ENCODE peak calls at places on chromosomes 16 and 17, in six cellular contexts. One of them, this sample, is unnamed.

GRCh38 chr17:28951428-28951990 is at the start of gene PHF12:
- DNase-seq in fibroblast of mammary gland: peak; percentile 100
- DNase-seq in foreskin fibroblast: peak; percentile 100
- DNase-seq in kidney epithelial cell: peak; percentile 100
- DNase-seq in GM10248: peak; percentile 95
- DNase-seq in astrocyte of the cerebellum: peak; percentile 100
- DNase-seq in this sample: peak; percentile 95

GRCh38 chr16:138049-138417 is 440 bp downstream of the NPRL3 start:
- DNase-seq in GM10248: peak; percentile 45
- DNase-seq in foreskin fibroblast: no peak
- DNase-seq in fibroblast of mammary gland: no peak
- DNase-seq in astrocyte of the cerebellum: no peak
- DNase-seq in kidney epithelial cell: no peak
- DNase-seq in this sample: peak; percentile 48

GRCh38 chr17:77527394-77527793 is 386.6 kb downstream of the SEC14L1 start:
- DNase-seq in foreskin fibroblast: no peak
- DNase-seq in GM10248: no peak
- DNase-seq in astrocyte of the cerebellum: no peak
- DNase-seq in kidney epithelial cell: no peak
- DNase-seq in fibroblast of mammary gland: no peak
- DNase-seq in this sample: no peak

GRCh38 chr17:915416-916201 is 64.0 kb downstream of the NXN start:
- DNase-seq in foreskin fibroblast: no peak
- DNase-seq in astrocyte of the cerebellum: peak; percentile 87
- DNase-seq in kidney epithelial cell: no peak
- DNase-seq in GM10248: no peak
- DNase-seq in fibroblast of mammary gland: peak; percentile 49
- DNase-seq in this sample: no peak

GRCh38 chr16:11155284-11155806 is 100.7 kb downstream of the SOCS1 start:
- DNase-seq in GM10248: no peak
- DNase-seq in foreskin fibroblast: peak; percentile 23
- DNase-seq in astrocyte of the cerebellum: peak; percentile 9
- DNase-seq in kidney epithelial cell: no peak
- DNase-seq in fibroblast of mammary gland: peak; percentile 41
- DNase-seq in this sample: no peak

GRCh38 chr16:51755039-51755501 is 604.0 kb upstream of the SALL1 start:
- DNase-seq in kidney epithelial cell: no peak
- DNase-seq in astrocyte of the cerebellum: no peak
- DNase-seq in foreskin fibroblast: no peak
- DNase-seq in GM10248: no peak
- DNase-seq in fibroblast of mammary gland: no peak
- DNase-seq in this sample: no peak

GRCh38 chr17:69967910-69968411 is 107.1 kb upstream of the KCNJ16 start:
- DNase-seq in kidney epithelial cell: peak; percentile 31
- DNase-seq in fibroblast of mammary gland: peak; percentile 90
- DNase-seq in astrocyte of the cerebellum: peak; percentile 100
- DNase-seq in GM10248: no peak
- DNase-seq in foreskin fibroblast: peak; percentile 68
- DNase-seq in this sample: no peak

GRCh38 chr16:88995194-88995593 is 18.2 kb upstream of the CBFA2T3 start:
- DNase-seq in fibroblast of mammary gland: no peak
- DNase-seq in GM10248: no peak
- DNase-seq in astrocyte of the cerebellum: no peak
- DNase-seq in kidney epithelial cell: no peak
- DNase-seq in foreskin fibroblast: no peak
- DNase-seq in this sample: no peak

GRCh38 chr17:41324180-41325075 is 8.9 kb upstream of the KRTAP17-1 start:
- DNase-seq in foreskin fibroblast: no peak
- DNase-seq in fibroblast of mammary gland: peak; percentile 8
- DNase-seq in astrocyte of the cerebellum: no peak
- DNase-seq in kidney epithelial cell: no peak
- DNase-seq in GM10248: no peak
- DNase-seq in this sample: no peak

GRCh38 chr17:20009302-20010098 is at the start of gene SPECC1:
- DNase-seq in fibroblast of mammary gland: peak; percentile 45
- DNase-seq in kidney epithelial cell: no peak
- DNase-seq in GM10248: peak; percentile 93
- DNase-seq in astrocyte of the cerebellum: peak; percentile 6
- DNase-seq in foreskin fibroblast: no peak
- DNase-seq in this sample: peak; percentile 93

GRCh38 chr17:47882247-47882646 is 13.8 kb upstream of the SP2 start:
- DNase-seq in astrocyte of the cerebellum: no peak
- DNase-seq in kidney epithelial cell: no peak
- DNase-seq in GM10248: no peak
- DNase-seq in foreskin fibroblast: peak; percentile 38
- DNase-seq in fibroblast of mammary gland: peak; percentile 54
- DNase-seq in this sample: no peak

GRCh38 chr16:67697407-67697806 is 21.7 kb downstream of the GFOD2 start:
- DNase-seq in fibroblast of mammary gland: no peak
- DNase-seq in astrocyte of the cerebellum: no peak
- DNase-seq in kidney epithelial cell: no peak
- DNase-seq in foreskin fibroblast: no peak
- DNase-seq in GM10248: no peak
- DNase-seq in this sample: no peak

GRCh38 chr16:68190745-68191510 is 45.0 kb downstream of the ESRP2 start:
- DNase-seq in astrocyte of the cerebellum: no peak
- DNase-seq in foreskin fibroblast: peak; percentile 50
- DNase-seq in kidney epithelial cell: no peak
- DNase-seq in fibroblast of mammary gland: peak; percentile 63
- DNase-seq in GM10248: no peak
- DNase-seq in this sample: no peak

GRCh38 chr17:31379796-31380195 is 11.7 kb upstream of the RAB11FIP4 start:
- DNase-seq in kidney epithelial cell: no peak
- DNase-seq in astrocyte of the cerebellum: no peak
- DNase-seq in foreskin fibroblast: no peak
- DNase-seq in fibroblast of mammary gland: no peak
- DNase-seq in GM10248: no peak
- DNase-seq in this sample: no peak

GRCh38 chr16:27458196-27458728 is 56.3 kb downstream of the IL21R start:
- DNase-seq in GM10248: no peak
- DNase-seq in foreskin fibroblast: no peak
- DNase-seq in kidney epithelial cell: no peak
- DNase-seq in astrocyte of the cerebellum: no peak
- DNase-seq in fibroblast of mammary gland: no peak
- DNase-seq in this sample: no peak

GRCh38 chr17:77227461-77228223 is 86.9 kb downstream of the SEC14L1 start:
- DNase-seq in astrocyte of the cerebellum: no peak
- DNase-seq in kidney epithelial cell: no peak
- DNase-seq in GM10248: no peak
- DNase-seq in fibroblast of mammary gland: no peak
- DNase-seq in foreskin fibroblast: no peak
- DNase-seq in this sample: no peak

GRCh38 chr16:88570691-88571092 is 489 bp downstream of the ZC3H18 start:
- DNase-seq in astrocyte of the cerebellum: no peak
- DNase-seq in fibroblast of mammary gland: no peak
- DNase-seq in kidney epithelial cell: no peak
- DNase-seq in foreskin fibroblast: no peak
- DNase-seq in GM10248: no peak
- DNase-seq in this sample: no peak

GRCh38 chr17:40557531-40558299 is 7.6 kb downstream of the CCR7 start:
- DNase-seq in GM10248: no peak
- DNase-seq in foreskin fibroblast: no peak
- DNase-seq in fibroblast of mammary gland: peak; percentile 38
- DNase-seq in astrocyte of the cerebellum: no peak
- DNase-seq in kidney epithelial cell: no peak
- DNase-seq in this sample: peak; percentile 3

GRCh38 chr17:76558210-76559095 is 18.6 kb downstream of the PRCD start:
- DNase-seq in astrocyte of the cerebellum: no peak
- DNase-seq in fibroblast of mammary gland: no peak
- DNase-seq in foreskin fibroblast: no peak
- DNase-seq in kidney epithelial cell: no peak
- DNase-seq in GM10248: no peak
- DNase-seq in this sample: no peak

GRCh38 chr16:14193316-14193871 is 122.3 kb downstream of the MRTFB start:
- DNase-seq in kidney epithelial cell: no peak
- DNase-seq in fibroblast of mammary gland: no peak
- DNase-seq in GM10248: peak; percentile 63
- DNase-seq in astrocyte of the cerebellum: no peak
- DNase-seq in foreskin fibroblast: no peak
- DNase-seq in this sample: peak; percentile 57

GRCh38 chr16:83952587-83952939 is 477 bp upstream of the OSGIN1 start:
- DNase-seq in GM10248: no peak
- DNase-seq in kidney epithelial cell: no peak
- DNase-seq in fibroblast of mammary gland: peak; percentile 65
- DNase-seq in foreskin fibroblast: no peak
- DNase-seq in astrocyte of the cerebellum: no peak
- DNase-seq in this sample: no peak

GRCh38 chr17:16068323-16068722 is 68.7 kb downstream of the TTC19 start:
- DNase-seq in fibroblast of mammary gland: peak; percentile 25
- DNase-seq in GM10248: no peak
- DNase-seq in foreskin fibroblast: no peak
- DNase-seq in kidney epithelial cell: no peak
- DNase-seq in astrocyte of the cerebellum: no peak
- DNase-seq in this sample: no peak

GRCh38 chr17:82450357-82451106 is at the start of gene CYBC1:
- DNase-seq in foreskin fibroblast: peak; percentile 90
- DNase-seq in kidney epithelial cell: peak; percentile 62
- DNase-seq in astrocyte of the cerebellum: peak; percentile 85
- DNase-seq in GM10248: peak; percentile 91
- DNase-seq in fibroblast of mammary gland: peak; percentile 88
- DNase-seq in this sample: peak; percentile 93

DNA sequence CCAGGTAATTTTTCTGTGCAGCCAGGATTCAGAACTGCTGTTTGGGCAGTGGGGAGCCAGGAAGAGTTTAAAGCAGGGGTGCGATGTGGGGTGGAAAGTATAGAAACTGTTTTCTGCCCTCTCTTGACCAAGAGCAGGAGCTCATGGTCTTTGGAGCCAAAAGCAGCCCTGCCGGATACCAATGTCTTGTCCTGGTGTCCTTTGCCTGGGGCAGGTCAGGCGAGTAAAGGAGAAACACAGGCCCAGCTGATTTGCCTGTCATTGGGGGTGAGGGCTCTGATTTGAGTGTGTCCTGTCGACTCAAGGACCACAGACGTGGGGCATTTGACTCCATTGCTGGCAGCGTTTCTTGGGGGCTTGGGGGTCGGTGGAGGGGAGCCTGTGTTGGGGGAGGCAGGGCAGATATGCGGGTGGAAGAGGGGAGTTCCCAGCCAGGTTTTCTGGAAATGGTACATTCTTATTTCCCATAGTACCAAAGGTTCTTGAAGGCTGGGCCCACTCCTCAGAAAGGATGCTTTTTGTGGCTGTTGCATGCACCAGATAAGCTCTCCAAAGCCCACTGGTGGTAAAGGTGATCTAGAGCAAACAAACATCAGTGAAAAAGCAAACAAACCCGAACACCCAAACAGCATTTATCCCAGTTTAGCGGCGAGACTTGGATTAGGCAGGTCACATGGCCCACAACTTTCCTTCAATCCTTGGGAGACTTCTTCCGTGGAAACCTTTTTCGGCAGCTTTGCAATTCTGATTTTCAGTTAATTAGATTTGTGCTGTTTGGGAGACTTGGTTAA is 58.9 kb downstream of the MSI2 start:
- DNase-seq in fibroblast of mammary gland: no peak
- DNase-seq in astrocyte of the cerebellum: no peak
- DNase-seq in foreskin fibroblast: no peak
- DNase-seq in kidney epithelial cell: no peak
- DNase-seq in GM10248: no peak
- DNase-seq in this sample: no peak
- TF ChIP-seq CTCF in fibroblast of mammary gland: no peak
- TF ChIP-seq CTCF in astrocyte of the cerebellum: no peak
- TF ChIP-seq CTCF in foreskin fibroblast: no peak
- TF ChIP-seq CTCF in kidney epithelial cell: no peak
- TF ChIP-seq CTCF in GM10248: no peak
- TF ChIP-seq CTCF in this sample: no peak

DNA sequence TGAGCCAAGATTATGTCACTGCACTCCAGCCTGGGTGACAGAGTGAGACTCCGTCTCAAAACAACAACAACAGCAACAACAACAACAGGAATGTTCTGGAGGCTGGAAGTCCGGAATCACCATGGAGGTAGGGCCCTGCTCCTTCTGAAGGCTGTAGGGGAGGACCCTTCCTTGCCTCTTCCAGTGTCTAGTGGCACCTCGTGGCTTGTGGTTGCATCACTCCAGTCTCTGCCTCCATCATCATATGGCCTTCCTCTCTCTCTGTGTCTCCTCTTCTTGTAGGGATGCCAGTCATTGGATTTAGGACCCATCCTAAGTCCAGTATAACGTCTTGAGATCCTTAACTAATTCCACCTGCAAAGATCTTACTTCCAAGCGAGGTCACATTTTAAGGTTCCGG is 14.0 kb downstream of the NAGPA start:
- DNase-seq in astrocyte of the cerebellum: no peak
- DNase-seq in fibroblast of mammary gland: no peak
- DNase-seq in kidney epithelial cell: no peak
- DNase-seq in foreskin fibroblast: no peak
- DNase-seq in GM10248: no peak
- DNase-seq in this sample: no peak
- TF ChIP-seq CTCF in astrocyte of the cerebellum: no peak
- TF ChIP-seq CTCF in fibroblast of mammary gland: no peak
- TF ChIP-seq CTCF in kidney epithelial cell: no peak
- TF ChIP-seq CTCF in foreskin fibroblast: no peak
- TF ChIP-seq CTCF in GM10248: no peak
- TF ChIP-seq CTCF in this sample: no peak

DNA sequence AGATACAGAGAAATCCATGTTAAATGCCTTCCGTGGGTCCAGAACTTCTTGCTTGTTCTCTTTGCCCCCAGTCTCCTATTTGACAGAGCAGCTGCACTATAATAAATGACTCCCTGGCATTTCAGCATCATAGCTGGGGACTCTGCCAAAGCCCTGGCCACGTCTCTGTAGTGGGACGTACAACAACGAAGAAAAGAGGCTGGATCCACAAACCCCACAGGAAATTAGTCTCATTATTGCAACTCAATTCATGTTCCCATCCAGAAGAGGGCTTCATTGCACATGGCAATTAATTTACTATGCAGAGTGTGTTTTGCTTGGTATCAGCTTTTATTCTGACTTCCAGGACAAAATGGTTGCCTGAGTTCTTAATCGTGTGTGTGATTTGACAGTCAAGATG is 121.3 kb downstream of the CDH13 start:
- DNase-seq in GM10248: no peak
- DNase-seq in fibroblast of mammary gland: peak; percentile 74
- DNase-seq in foreskin fibroblast: peak; percentile 67
- DNase-seq in astrocyte of the cerebellum: peak; percentile 82
- DNase-seq in kidney epithelial cell: no peak
- DNase-seq in this sample: no peak
- TF ChIP-seq CTCF in GM10248: no peak
- TF ChIP-seq CTCF in fibroblast of mammary gland: peak; percentile 40
- TF ChIP-seq CTCF in foreskin fibroblast: peak; percentile 26
- TF ChIP-seq CTCF in astrocyte of the cerebellum: peak; percentile 42
- TF ChIP-seq CTCF in kidney epithelial cell: no peak
- TF ChIP-seq CTCF in this sample: no peak

GRCh38 chr17:43917016-43917347 is 9.6 kb upstream of the MPP2 start:
- DNase-seq in fibroblast of mammary gland: no peak
- DNase-seq in GM10248: no peak
- DNase-seq in kidney epithelial cell: no peak
- DNase-seq in foreskin fibroblast: no peak
- DNase-seq in astrocyte of the cerebellum: no peak
- DNase-seq in this sample: peak; percentile 33

GRCh38 chr17:43916385-43916784 is 9.0 kb upstream of the MPP2 start:
- DNase-seq in astrocyte of the cerebellum: no peak
- DNase-seq in kidney epithelial cell: no peak
- DNase-seq in fibroblast of mammary gland: no peak
- DNase-seq in foreskin fibroblast: no peak
- DNase-seq in GM10248: no peak
- DNase-seq in this sample: no peak

GRCh38 chr17:43917348-43918025 is 10.2 kb upstream of the MPP2 start:
- DNase-seq in astrocyte of the cerebellum: no peak
- DNase-seq in foreskin fibroblast: no peak
- DNase-seq in kidney epithelial cell: no peak
- DNase-seq in fibroblast of mammary gland: peak; percentile 27
- DNase-seq in GM10248: peak; percentile 57
- DNase-seq in this sample: peak; percentile 58

GRCh38 chr17:43915561-43915960 is 8.2 kb upstream of the MPP2 start:
- DNase-seq in foreskin fibroblast: peak; percentile 18
- DNase-seq in fibroblast of mammary gland: peak; percentile 47
- DNase-seq in kidney epithelial cell: no peak
- DNase-seq in astrocyte of the cerebellum: no peak
- DNase-seq in GM10248: no peak
- DNase-seq in this sample: no peak

GRCh38 chr17:43918026-43918389 is 10.7 kb upstream of the MPP2 start:
- DNase-seq in foreskin fibroblast: no peak
- DNase-seq in astrocyte of the cerebellum: no peak
- DNase-seq in kidney epithelial cell: no peak
- DNase-seq in fibroblast of mammary gland: no peak
- DNase-seq in GM10248: no peak
- DNase-seq in this sample: no peak
- TF ChIP-seq CTCF in foreskin fibroblast: no peak
- TF ChIP-seq CTCF in astrocyte of the cerebellum: no peak
- TF ChIP-seq CTCF in kidney epithelial cell: no peak
- TF ChIP-seq CTCF in fibroblast of mammary gland: no peak
- TF ChIP-seq CTCF in GM10248: no peak
- TF ChIP-seq CTCF in this sample: no peak